ENCODE peak calls at places on chromosomes 16 and 17, in five cellular contexts. B is effector memory CD8-positive, alpha-beta T cell; P is pancreas; U is stimulated activated CD8-positive, alpha-beta memory T cell treated with anti-CD3 and anti-CD28 coated beads, Interleukin-2, amount 100 ng/mL, for 48 hours; D is HCEC 1CT. A is an unnamed sample.

GRCh38 chr16:30474062-30474452 is 1.5 kb downstream of the ITGAL start:
- DNase-seq in B (no peak), P (no peak), U (no peak), D (no peak), A (no peak)

GRCh38 chr16:23434380-23434779 is 18.6 kb downstream of the COG7 start:
- DNase-seq in B (peak), P (peak), U (no peak), D (peak), A (peak)

GRCh38 chr16:84462296-84463210 is 41.9 kb downstream of the MEAK7 start:
- DNase-seq in B (no peak), P (no peak), U (no peak), D (no peak), A (no peak)

GRCh38 chr16:896261-897199 is 74.3 kb downstream of the LMF1 start:
- DNase-seq in B (no peak), P (no peak), U (no peak), D (no peak), A (no peak)

GRCh38 chr16:49471038-49471727 is 97.6 kb downstream of the C16orf78 start:
- DNase-seq in B (no peak), P (no peak), U (no peak), D (no peak), A (no peak)

GRCh38 chr17:76812968-76813367 is 55.2 kb upstream of the MGAT5B start:
- DNase-seq in B (no peak), P (no peak), U (no peak), D (no peak), A (no peak)

GRCh38 chr16:27754788-27755690 is 205.1 kb downstream of the KATNIP start:
- DNase-seq in B (no peak), P (no peak), U (no peak), D (no peak), A (no peak)

GRCh38 chr17:66310528-66311148 is 8.2 kb downstream of the PRKCA start:
- DNase-seq in B (no peak), P (no peak), U (peak), D (no peak), A (no peak)

GRCh38 chr17:39737761-39738567 is at the start of gene GRB7:
- DNase-seq in B (no peak), P (peak), U (no peak), D (no peak), A (no peak)

GRCh38 chr16:66924527-66925321 is 611 bp downstream of the RRAD start:
- DNase-seq in B (peak), P (no peak), U (peak), D (no peak), A (peak)

GRCh38 chr17:2484876-2485275 is 26.8 kb downstream of the METTL16 start:
- DNase-seq in B (no peak), P (no peak), U (no peak), D (no peak), A (no peak)

GRCh38 chr17:65074778-65075250 is 18.3 kb upstream of the GNA13 start:
- DNase-seq in B (no peak), P (peak), U (no peak), D (no peak), A (peak)

GRCh38 chr16:521381-522210 is 5.9 kb upstream of the CAPN15 start:
- DNase-seq in B (no peak), P (no peak), U (no peak), D (no peak), A (no peak)

GRCh38 chr17:64736804-64737492 is 74.8 kb upstream of the SMURF2 start:
- DNase-seq in B (peak), P (peak), U (peak), D (peak), A (no peak)

GRCh38 chr17:13415877-13416416 is 185.8 kb downstream of the HS3ST3A1 start:
- DNase-seq in B (no peak), P (peak), U (no peak), D (no peak), A (no peak)

GRCh38 chr17:33375783-33376182 is 82.7 kb upstream of the ASIC2 start:
- DNase-seq in B (no peak), P (no peak), U (no peak), D (no peak), A (no peak)

GRCh38 chr16:82631701-82632685 is 5.2 kb downstream of the CDH13 start:
- DNase-seq in B (no peak), P (no peak), U (no peak), D (no peak), A (peak)

A was measured in HuH-7.